ENCODE peak calls at places on chromosomes 4 and X, in ten cellular contexts. One of them, this sample, is unnamed.

GRCh38 chr4:139214039-139214534 is 37.1 kb upstream of the ELF2 start:
- DNase-seq in ascending aorta: no peak
- DNase-seq in NCI-H748 treated with DMSO at 0.1 percent for 48 hours: no peak
- DNase-seq in body of pancreas: peak; percentile 35
- DNase-seq in T-helper 1 cell: no peak
- DNase-seq in NCI-H774: peak; percentile 26
- DNase-seq in KG1: no peak
- DNase-seq in nephron progenitor cell: peak; percentile 10
- DNase-seq in activated effector memory CD4-positive, alpha-beta T cell treated with Interleukin-2 at 50 U/mL for 16 hours: no peak
- DNase-seq in neural progenitor cell: peak; percentile 44
- DNase-seq in this sample: no peak

GRCh38 chrX:119523664-119524184 is 41.5 kb downstream of the STEEP1 start:
- DNase-seq in NCI-H774: no peak
- DNase-seq in ascending aorta: no peak
- DNase-seq in NCI-H748 treated with DMSO at 0.1 percent for 48 hours: no peak
- DNase-seq in KG1: no peak
- DNase-seq in neural progenitor cell: no peak
- DNase-seq in body of pancreas: no peak
- DNase-seq in activated effector memory CD4-positive, alpha-beta T cell treated with Interleukin-2 at 50 U/mL for 16 hours: no peak
- DNase-seq in nephron progenitor cell: no peak
- DNase-seq in T-helper 1 cell: no peak
- DNase-seq in this sample: no peak

GRCh38 chr4:79645942-79646341 is 237.9 kb upstream of the GK2 start:
- DNase-seq in NCI-H774: no peak
- DNase-seq in KG1: no peak
- DNase-seq in NCI-H748 treated with DMSO at 0.1 percent for 48 hours: no peak
- DNase-seq in T-helper 1 cell: no peak
- DNase-seq in neural progenitor cell: no peak
- DNase-seq in body of pancreas: no peak
- DNase-seq in activated effector memory CD4-positive, alpha-beta T cell treated with Interleukin-2 at 50 U/mL for 16 hours: no peak
- DNase-seq in nephron progenitor cell: no peak
- DNase-seq in ascending aorta: no peak
- DNase-seq in this sample: no peak

GRCh38 chrX:352181-352580 is 33.6 kb upstream of the GTPBP6 start:
- DNase-seq in KG1: no peak
- DNase-seq in body of pancreas: no peak
- DNase-seq in nephron progenitor cell: no peak
- DNase-seq in ascending aorta: no peak
- DNase-seq in activated effector memory CD4-positive, alpha-beta T cell treated with Interleukin-2 at 50 U/mL for 16 hours: no peak
- DNase-seq in neural progenitor cell: no peak
- DNase-seq in NCI-H748 treated with DMSO at 0.1 percent for 48 hours: no peak
- DNase-seq in NCI-H774: no peak
- DNase-seq in T-helper 1 cell: no peak
- DNase-seq in this sample: no peak

GRCh38 chr4:65089666-65090065 is 580.6 kb downstream of the EPHA5 start:
- DNase-seq in activated effector memory CD4-positive, alpha-beta T cell treated with Interleukin-2 at 50 U/mL for 16 hours: no peak
- DNase-seq in ascending aorta: no peak
- DNase-seq in KG1: no peak
- DNase-seq in NCI-H748 treated with DMSO at 0.1 percent for 48 hours: no peak
- DNase-seq in neural progenitor cell: peak; percentile 4
- DNase-seq in body of pancreas: no peak
- DNase-seq in T-helper 1 cell: no peak
- DNase-seq in nephron progenitor cell: no peak
- DNase-seq in NCI-H774: no peak
- DNase-seq in this sample: no peak

GRCh38 chrX:68822641-68823410 is 6.0 kb upstream of the EFNB1 start:
- DNase-seq in ascending aorta: peak; percentile 67
- DNase-seq in neural progenitor cell: peak; percentile 72
- DNase-seq in nephron progenitor cell: peak; percentile 29
- DNase-seq in NCI-H748 treated with DMSO at 0.1 percent for 48 hours: no peak
- DNase-seq in body of pancreas: peak; percentile 44
- DNase-seq in KG1: no peak
- DNase-seq in NCI-H774: no peak
- DNase-seq in T-helper 1 cell: no peak
- DNase-seq in activated effector memory CD4-positive, alpha-beta T cell treated with Interleukin-2 at 50 U/mL for 16 hours: no peak
- DNase-seq in this sample: peak; percentile 70

GRCh38 chr4:24644983-24645764 is 60.8 kb upstream of the DHX15 start:
- DNase-seq in ascending aorta: no peak
- DNase-seq in nephron progenitor cell: no peak
- DNase-seq in KG1: no peak
- DNase-seq in activated effector memory CD4-positive, alpha-beta T cell treated with Interleukin-2 at 50 U/mL for 16 hours: no peak
- DNase-seq in body of pancreas: no peak
- DNase-seq in neural progenitor cell: no peak
- DNase-seq in T-helper 1 cell: no peak
- DNase-seq in NCI-H774: no peak
- DNase-seq in NCI-H748 treated with DMSO at 0.1 percent for 48 hours: no peak
- DNase-seq in this sample: no peak

GRCh38 chrX:66914082-66914481 is 275.2 kb upstream of the EDA2R start:
- DNase-seq in activated effector memory CD4-positive, alpha-beta T cell treated with Interleukin-2 at 50 U/mL for 16 hours: no peak
- DNase-seq in NCI-H748 treated with DMSO at 0.1 percent for 48 hours: no peak
- DNase-seq in KG1: peak; percentile 0
- DNase-seq in nephron progenitor cell: peak; percentile 2
- DNase-seq in neural progenitor cell: peak; percentile 3
- DNase-seq in body of pancreas: no peak
- DNase-seq in ascending aorta: peak; percentile 62
- DNase-seq in NCI-H774: no peak
- DNase-seq in T-helper 1 cell: no peak
- DNase-seq in this sample: no peak

GRCh38 chr4:3423952-3424351 is 17.8 kb upstream of the HGFAC start:
- DNase-seq in body of pancreas: no peak
- DNase-seq in nephron progenitor cell: no peak
- DNase-seq in activated effector memory CD4-positive, alpha-beta T cell treated with Interleukin-2 at 50 U/mL for 16 hours: no peak
- DNase-seq in NCI-H748 treated with DMSO at 0.1 percent for 48 hours: no peak
- DNase-seq in ascending aorta: no peak
- DNase-seq in NCI-H774: no peak
- DNase-seq in T-helper 1 cell: no peak
- DNase-seq in neural progenitor cell: no peak
- DNase-seq in KG1: no peak
- DNase-seq in this sample: no peak

GRCh38 chr4:93199492-93199891 is 629.1 kb upstream of the ATOH1 start:
- DNase-seq in NCI-H774: peak; percentile 20
- DNase-seq in body of pancreas: no peak
- DNase-seq in NCI-H748 treated with DMSO at 0.1 percent for 48 hours: peak; percentile 83
- DNase-seq in neural progenitor cell: peak; percentile 73
- DNase-seq in nephron progenitor cell: peak; percentile 9
- DNase-seq in activated effector memory CD4-positive, alpha-beta T cell treated with Interleukin-2 at 50 U/mL for 16 hours: no peak
- DNase-seq in T-helper 1 cell: no peak
- DNase-seq in ascending aorta: no peak
- DNase-seq in KG1: no peak
- DNase-seq in this sample: no peak

GRCh38 chrX:28189011-28189410 is 207.8 kb upstream of the DCAF8L1 start:
- DNase-seq in NCI-H774: no peak
- DNase-seq in nephron progenitor cell: no peak
- DNase-seq in activated effector memory CD4-positive, alpha-beta T cell treated with Interleukin-2 at 50 U/mL for 16 hours: no peak
- DNase-seq in KG1: no peak
- DNase-seq in body of pancreas: no peak
- DNase-seq in NCI-H748 treated with DMSO at 0.1 percent for 48 hours: no peak
- DNase-seq in T-helper 1 cell: no peak
- DNase-seq in ascending aorta: no peak
- DNase-seq in neural progenitor cell: no peak
- DNase-seq in this sample: no peak

GRCh38 chrX:45633419-45633818 is 432.7 kb upstream of the DIPK2B start:
- DNase-seq in T-helper 1 cell: no peak
- DNase-seq in KG1: no peak
- DNase-seq in nephron progenitor cell: no peak
- DNase-seq in activated effector memory CD4-positive, alpha-beta T cell treated with Interleukin-2 at 50 U/mL for 16 hours: no peak
- DNase-seq in neural progenitor cell: no peak
- DNase-seq in NCI-H748 treated with DMSO at 0.1 percent for 48 hours: no peak
- DNase-seq in body of pancreas: no peak
- DNase-seq in ascending aorta: no peak
- DNase-seq in NCI-H774: no peak
- DNase-seq in this sample: no peak